ENCODE peak calls at places on chromosomes 2 and 18, in five cellular contexts. One of them, this sample, is unnamed.

GRCh38 chr2:168890006-168890782 is at the start of gene SPC25:
- DNase-seq in left ventricle myocardium superior: peak
- DNase-seq in NCI-H345: peak
- DNase-seq in ELR: peak
- DNase-seq in left lung: peak
- DNase-seq in this sample: no peak

GRCh38 chr2:28615691-28616090 is 119.8 kb downstream of the PLB1 start:
- DNase-seq in left ventricle myocardium superior: no peak
- DNase-seq in NCI-H345: no peak
- DNase-seq in ELR: no peak
- DNase-seq in left lung: no peak
- DNase-seq in this sample: no peak

GRCh38 chr2:102141011-102141914 is 1.3 kb upstream of the IL1R1 start:
- DNase-seq in left ventricle myocardium superior: no peak
- DNase-seq in NCI-H345: no peak
- DNase-seq in ELR: peak
- DNase-seq in left lung: no peak
- DNase-seq in this sample: no peak

GRCh38 chr2:67572721-67573485 is 175.8 kb downstream of the ETAA1 start:
- DNase-seq in left ventricle myocardium superior: no peak
- DNase-seq in NCI-H345: no peak
- DNase-seq in ELR: no peak
- DNase-seq in left lung: no peak
- DNase-seq in this sample: no peak

GRCh38 chr2:179265082-179265575 is 497 bp upstream of the SESTD1 start:
- DNase-seq in left ventricle myocardium superior: no peak
- DNase-seq in NCI-H345: no peak
- DNase-seq in ELR: peak
- DNase-seq in left lung: no peak
- DNase-seq in this sample: no peak

GRCh38 chr2:56230171-56230570 is 46.4 kb downstream of the CCDC85A start:
- DNase-seq in left ventricle myocardium superior: no peak
- DNase-seq in NCI-H345: no peak
- DNase-seq in ELR: peak
- DNase-seq in left lung: no peak
- DNase-seq in this sample: no peak

GRCh38 chr18:63433349-63433866 is 11.1 kb upstream of the VPS4B start:
- DNase-seq in left ventricle myocardium superior: no peak
- DNase-seq in NCI-H345: no peak
- DNase-seq in ELR: no peak
- DNase-seq in left lung: no peak
- DNase-seq in this sample: no peak

GRCh38 chr2:28350196-28350595 is 42.5 kb upstream of the FOSL2 start:
- DNase-seq in left ventricle myocardium superior: no peak
- DNase-seq in NCI-H345: no peak
- DNase-seq in ELR: no peak
- DNase-seq in left lung: no peak
- DNase-seq in this sample: no peak

GRCh38 chr2:31654241-31654640 is 73.5 kb upstream of the SRD5A2 start:
- DNase-seq in left ventricle myocardium superior: no peak
- DNase-seq in NCI-H345: peak
- DNase-seq in ELR: no peak
- DNase-seq in left lung: no peak
- DNase-seq in this sample: no peak

GRCh38 chr2:237714690-237715458 is 83.7 kb upstream of the RBM44 start:
- DNase-seq in left ventricle myocardium superior: no peak
- DNase-seq in NCI-H345: no peak
- DNase-seq in ELR: peak
- DNase-seq in left lung: no peak
- DNase-seq in this sample: no peak

GRCh38 chr18:26442139-26442538 is 106.2 kb downstream of the KCTD1 start:
- DNase-seq in left ventricle myocardium superior: no peak
- DNase-seq in NCI-H345: no peak
- DNase-seq in ELR: no peak
- DNase-seq in left lung: no peak
- DNase-seq in this sample: no peak